ENCODE peak calls at places on chromosomes 4 and X, in six cellular contexts. N is IMR-90, G is neural progenitor cell, T is GM23248, J is fibroblast of lung, K is colonic mucosa. M is an unnamed sample.

GRCh38 chr4:827209-828081 is 1.5 kb upstream of the CPLX1 start:
- DNase-seq in K (no peak), T (no peak), J (no peak), N (no peak), G (no peak), M (peak; percentile 51)

GRCh38 chr4:153634737-153635353 is 49.2 kb upstream of the TLR2 start:
- DNase-seq in T (peak; percentile 47), N (peak; percentile 8), J (peak; percentile 17), G (peak; percentile 47), K (no peak), M (no peak)

GRCh38 chrX:16319929-16320328 is 152.6 kb downstream of the MAGEB17 start:
- DNase-seq in T (peak; percentile 8), N (peak; percentile 65), J (peak; percentile 52), K (no peak), G (no peak), M (no peak)

GRCh38 chr4:113760852-113761681 is 471 bp downstream of the CAMK2D start:
- DNase-seq in N (peak; percentile 71), J (peak; percentile 73), K (peak; percentile 86), G (peak; percentile 62), T (peak; percentile 89), M (peak; percentile 87)

GRCh38 chrX:7158468-7158990 is 10.6 kb upstream of the PUDP start:
- DNase-seq in K (no peak), J (no peak), T (peak; percentile 12), N (no peak), G (peak; percentile 8), M (peak; percentile 53)

GRCh38 chr4:107299646-107300045 is 263.5 kb upstream of the DKK2 start:
- DNase-seq in T (peak; percentile 60), N (peak; percentile 47), J (peak; percentile 83), G (no peak), K (no peak), M (no peak)

GRCh38 chr4:146245246-146245645 is 30.9 kb downstream of the REELD1 start:
- DNase-seq in K (peak; percentile 29), J (peak; percentile 23), T (peak; percentile 57), N (peak; percentile 16), G (no peak), M (no peak)

GRCh38 chr4:86357608-86358007 is 2.2 kb downstream of the MAPK10 start:
- DNase-seq in K (no peak), N (no peak), G (no peak), T (no peak), J (no peak), M (no peak)

GRCh38 chrX:49165901-49166881 is 3.6 kb downstream of the MAGIX start:
- DNase-seq in J (peak; percentile 76), T (peak; percentile 17), K (peak; percentile 86), N (peak; percentile 61), G (peak; percentile 89), M (peak; percentile 94)

GRCh38 chr4:7756071-7756470 is 183.6 kb downstream of the AFAP1 start:
- DNase-seq in J (no peak), T (no peak), N (no peak), G (no peak), K (no peak), M (no peak)

GRCh38 chrX:153870791-153871360 is 15.1 kb downstream of the L1CAM start:
- DNase-seq in G (no peak), N (no peak), T (no peak), J (no peak), K (no peak), M (no peak)

GRCh38 chr4:1208970-1209704 is 36.8 kb upstream of the SPON2 start:
- DNase-seq in K (no peak), J (peak; percentile 50), G (no peak), N (peak; percentile 33), T (no peak), M (no peak)

GRCh38 chr4:82360298-82361177 is 13.3 kb downstream of the HNRNPD start:
- DNase-seq in G (peak; percentile 67), N (peak; percentile 29), T (peak; percentile 61), J (no peak), K (no peak), M (no peak)

GRCh38 chr4:7199129-7199725 is 6.9 kb downstream of the SORCS2 start:
- DNase-seq in J (no peak), K (no peak), G (no peak), T (no peak), N (no peak), M (peak; percentile 38)

GRCh38 chr4:35926753-35927152 is 317.6 kb downstream of the ARAP2 start:
- DNase-seq in G (no peak), J (no peak), T (no peak), N (no peak), K (no peak), M (no peak)

GRCh38 chrX:48025561-48025960 is 18.8 kb downstream of the SPACA5 start:
- DNase-seq in K (peak; percentile 57), J (peak; percentile 41), N (peak; percentile 61), G (peak; percentile 71), T (peak; percentile 62), M (peak; percentile 76)

GRCh38 chrX:68719904-68720614 is 72.6 kb downstream of the STARD8 start:
- DNase-seq in N (no peak), K (no peak), G (peak; percentile 17), T (peak; percentile 11), J (no peak), M (peak; percentile 57)

GRCh38 chr4:47933798-47934197 is 19.4 kb upstream of the NFXL1 start:
- DNase-seq in T (peak; percentile 69), J (peak; percentile 32), N (peak; percentile 60), G (peak; percentile 53), K (no peak), M (no peak)

GRCh38 chrX:16930392-16930791 is 16.1 kb upstream of the REPS2 start:
- DNase-seq in N (no peak), T (no peak), J (no peak), K (no peak), G (peak; percentile 3), M (peak; percentile 74)

GRCh38 chr4:150126880-150127236 is 48.6 kb downstream of the DCLK2 start:
- DNase-seq in N (peak; percentile 75), K (no peak), J (peak; percentile 88), T (peak; percentile 72), G (no peak), M (no peak)

GRCh38 chr4:87391783-87392054 is 731 bp upstream of the HSD17B11 start:
- DNase-seq in N (no peak), G (no peak), K (no peak), T (peak; percentile 39), J (no peak), M (no peak)

GRCh38 chr4:78254893-78255292 is 197.8 kb downstream of the FRAS1 start:
- DNase-seq in G (no peak), T (no peak), N (no peak), K (no peak), J (no peak), M (no peak)

GRCh38 chrX:129529685-129530281 is 6.5 kb upstream of the SMARCA1 start:
- DNase-seq in K (no peak), T (peak; percentile 14), J (peak; percentile 44), G (no peak), N (peak; percentile 50), M (no peak)

GRCh38 chr4:15405069-15405468 is 22.8 kb upstream of the C1QTNF7 start:
- DNase-seq in T (no peak), J (no peak), N (no peak), G (no peak), K (no peak), M (no peak)

GRCh38 chrX:92232182-92232581 is 453.0 kb downstream of the PCDH11X start:
- DNase-seq in G (peak; percentile 30), J (peak; percentile 2), T (peak; percentile 13), K (no peak), N (peak; percentile 2), M (no peak)

GRCh38 chr4:2798399-2799301 is 5.8 kb downstream of the SH3BP2 start:
- DNase-seq in N (no peak), K (peak; percentile 85), T (no peak), J (no peak), G (peak; percentile 4), M (no peak)
- H3K4me1 ChIP-seq in N (peaks cover 60% of the 10 kb centered on the region), K (peaks cover 61% of the 10 kb centered on the region), T (peaks cover 44% of the 10 kb centered on the region), J (peaks cover 32% of the 10 kb centered on the region), G (peaks cover 13% of the 10 kb centered on the region), M (no peaks in the 10 kb centered on the region)

GRCh38 chr4:85151786-85152185 is 185.3 kb upstream of the WDFY3 start:
- DNase-seq in G (no peak), J (no peak), K (no peak), N (no peak), T (no peak), M (no peak)

GRCh38 chr4:85151349-85151748 is 184.9 kb upstream of the WDFY3 start:
- DNase-seq in T (no peak), N (no peak), G (no peak), J (no peak), K (no peak), M (no peak)

GRCh38 chr4:85149656-85150055 is 183.2 kb upstream of the WDFY3 start:
- DNase-seq in J (peak; percentile 31), G (no peak), K (no peak), T (peak; percentile 45), N (peak; percentile 4), M (no peak)

GRCh38 chr4:85152490-85152889 is 186.0 kb upstream of the WDFY3 start:
- DNase-seq in T (no peak), K (no peak), J (no peak), G (no peak), N (no peak), M (no peak)

GRCh38 chr4:85147481-85148076 is 181.1 kb upstream of the WDFY3 start:
- DNase-seq in K (peak; percentile 29), J (peak; percentile 56), T (peak; percentile 78), G (peak; percentile 69), N (peak; percentile 54), M (peak; percentile 65)
- H3K9ac ChIP-seq in K (no peak overlapping the region), J (no peak overlapping the region), T (no peak overlapping the region), G (no peak overlapping the region), N (no peak overlapping the region), M (no peak overlapping the region)

GRCh38 chr4:188107931-188108843 is 1.2 kb downstream of the TRIML2 start:
- DNase-seq in T (peak; percentile 1), J (peak; percentile 1), N (peak; percentile 49), G (peak; percentile 19), K (no peak), M (peak; percentile 74)

GRCh38 chr4:188109157-188109755 is at the start of gene TRIML2:
- DNase-seq in T (no peak), J (no peak), G (no peak), N (no peak), K (no peak), M (peak; percentile 68)

GRCh38 chr4:188110741-188111458 is 1.5 kb upstream of the TRIML2 start:
- DNase-seq in T (no peak), J (no peak), K (no peak), N (peak; percentile 25), G (no peak), M (no peak)

GRCh38 chr4:188110036-188110435 is 633 bp upstream of the TRIML2 start:
- DNase-seq in T (no peak), K (no peak), J (no peak), G (no peak), N (no peak), M (no peak)

GRCh38 chr4:188106454-188106853 is 2.9 kb downstream of the TRIML2 start:
- DNase-seq in G (no peak), K (no peak), T (no peak), N (no peak), J (no peak), M (no peak)
- H3K27ac ChIP-seq in G (no peak overlapping the region), K (no peak overlapping the region), T (no peak overlapping the region), N (no peak overlapping the region), J (no peak overlapping the region), M (no peak overlapping the region)

DNA sequence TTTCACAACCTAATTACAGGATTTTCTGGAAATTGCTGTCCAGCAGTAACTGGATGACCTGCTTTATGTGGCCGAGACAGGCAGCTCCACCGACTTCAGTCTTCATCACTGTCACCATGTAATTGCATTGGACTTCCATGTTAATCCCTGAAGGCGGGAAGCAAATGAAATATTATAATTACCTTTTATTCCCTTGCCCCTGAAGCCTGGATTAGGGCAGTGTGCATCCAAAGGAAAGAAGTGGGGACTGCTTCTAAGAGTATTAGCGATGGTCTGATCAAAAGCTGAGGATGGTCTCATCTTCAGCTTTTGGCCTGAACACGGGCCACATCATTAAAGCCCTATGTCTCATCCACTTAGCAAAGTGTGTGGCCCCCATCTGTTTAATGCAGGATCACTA is 311.6 kb upstream of the GALNT7 start:
- DNase-seq in N (no peak), T (no peak), J (no peak), K (no peak), G (no peak), M (no peak)
- H3K4me1 ChIP-seq in N (peaks cover 6% of the 10 kb centered on the region), T (peaks cover 9% of the 10 kb centered on the region), J (no peaks in the 10 kb centered on the region), K (no peaks in the 10 kb centered on the region), G (peaks cover 21% of the 10 kb centered on the region), M (no peaks in the 10 kb centered on the region)

M was measured in endodermal cell.